ENCODE peak calls at places on chromosomes 5 and 9, in seven cellular contexts. One of them, this sample, is unnamed.

GRCh38 chr5:73365301-73365853 is 83.2 kb downstream of the FOXD1 start:
- DNase-seq in AG10803: peak
- DNase-seq in mesothelial cell of epicardium: no peak
- DNase-seq in H9: no peak
- DNase-seq in mammary epithelial cell: peak
- DNase-seq in GM10248: no peak
- DNase-seq in esophagus squamous epithelium: no peak
- DNase-seq in this sample: no peak

GRCh38 chr5:35803221-35803651 is 53.5 kb upstream of the IL7R start:
- DNase-seq in AG10803: peak
- DNase-seq in mesothelial cell of epicardium: no peak
- DNase-seq in H9: peak
- DNase-seq in mammary epithelial cell: no peak
- DNase-seq in GM10248: no peak
- DNase-seq in esophagus squamous epithelium: no peak
- DNase-seq in this sample: peak

GRCh38 chr5:42912184-42912766 is 100.6 kb upstream of the SELENOP start:
- DNase-seq in AG10803: peak
- DNase-seq in mesothelial cell of epicardium: no peak
- DNase-seq in H9: no peak
- DNase-seq in mammary epithelial cell: peak
- DNase-seq in GM10248: no peak
- DNase-seq in esophagus squamous epithelium: no peak
- DNase-seq in this sample: no peak

GRCh38 chr5:168691891-168692290 is 112.7 kb upstream of the PANK3 start:
- DNase-seq in AG10803: no peak
- DNase-seq in mesothelial cell of epicardium: no peak
- DNase-seq in H9: no peak
- DNase-seq in mammary epithelial cell: no peak
- DNase-seq in GM10248: no peak
- DNase-seq in esophagus squamous epithelium: no peak
- DNase-seq in this sample: no peak

GRCh38 chr5:57666582-57666981 is 184.0 kb upstream of the ACTBL2 start:
- DNase-seq in AG10803: no peak
- DNase-seq in mesothelial cell of epicardium: no peak
- DNase-seq in H9: no peak
- DNase-seq in mammary epithelial cell: peak
- DNase-seq in GM10248: no peak
- DNase-seq in esophagus squamous epithelium: no peak
- DNase-seq in this sample: no peak

GRCh38 chr5:120640793-120641192 is 176.7 kb downstream of the PRR16 start:
- DNase-seq in AG10803: no peak
- DNase-seq in mesothelial cell of epicardium: no peak
- DNase-seq in H9: no peak
- DNase-seq in mammary epithelial cell: no peak
- DNase-seq in GM10248: no peak
- DNase-seq in esophagus squamous epithelium: no peak
- DNase-seq in this sample: no peak

GRCh38 chr9:114988962-114989599 is 58.7 kb upstream of the TNFSF8 start:
- DNase-seq in AG10803: peak
- DNase-seq in mesothelial cell of epicardium: no peak
- DNase-seq in H9: no peak
- DNase-seq in mammary epithelial cell: peak
- DNase-seq in GM10248: peak
- DNase-seq in esophagus squamous epithelium: no peak
- DNase-seq in this sample: no peak

GRCh38 chr5:141876628-141877477 is 1.4 kb downstream of the PCDH1 start:
- DNase-seq in AG10803: no peak
- DNase-seq in mesothelial cell of epicardium: no peak
- DNase-seq in H9: no peak
- DNase-seq in mammary epithelial cell: peak
- DNase-seq in GM10248: no peak
- DNase-seq in esophagus squamous epithelium: no peak
- DNase-seq in this sample: no peak

GRCh38 chr9:136061405-136061804 is 33.7 kb downstream of the NACC2 start:
- DNase-seq in AG10803: no peak
- DNase-seq in mesothelial cell of epicardium: no peak
- DNase-seq in H9: no peak
- DNase-seq in mammary epithelial cell: no peak
- DNase-seq in GM10248: no peak
- DNase-seq in esophagus squamous epithelium: no peak
- DNase-seq in this sample: no peak

GRCh38 chr9:99085949-99086948 is 18.7 kb upstream of the TGFBR1 start:
- DNase-seq in AG10803: peak
- DNase-seq in mesothelial cell of epicardium: no peak
- DNase-seq in H9: no peak
- DNase-seq in mammary epithelial cell: no peak
- DNase-seq in GM10248: no peak
- DNase-seq in esophagus squamous epithelium: no peak
- DNase-seq in this sample: no peak

GRCh38 chr9:97954550-97954989 is 16.6 kb upstream of the HEMGN start:
- DNase-seq in AG10803: no peak
- DNase-seq in mesothelial cell of epicardium: no peak
- DNase-seq in H9: peak
- DNase-seq in mammary epithelial cell: peak
- DNase-seq in GM10248: peak
- DNase-seq in esophagus squamous epithelium: no peak
- DNase-seq in this sample: peak

GRCh38 chr5:149471406-149472183 is 79.6 kb downstream of the CSNK1A1 start:
- DNase-seq in AG10803: peak
- DNase-seq in mesothelial cell of epicardium: no peak
- DNase-seq in H9: no peak
- DNase-seq in mammary epithelial cell: peak
- DNase-seq in GM10248: no peak
- DNase-seq in esophagus squamous epithelium: no peak
- DNase-seq in this sample: no peak

GRCh38 chr9:136052433-136052880 is 42.6 kb downstream of the NACC2 start:
- DNase-seq in AG10803: peak
- DNase-seq in mesothelial cell of epicardium: no peak
- DNase-seq in H9: peak
- DNase-seq in mammary epithelial cell: peak
- DNase-seq in GM10248: no peak
- DNase-seq in esophagus squamous epithelium: no peak
- DNase-seq in this sample: no peak

GRCh38 chr5:37448941-37449340 is 69.8 kb downstream of the WDR70 start:
- DNase-seq in AG10803: no peak
- DNase-seq in mesothelial cell of epicardium: no peak
- DNase-seq in H9: no peak
- DNase-seq in mammary epithelial cell: no peak
- DNase-seq in GM10248: no peak
- DNase-seq in esophagus squamous epithelium: no peak
- DNase-seq in this sample: no peak

GRCh38 chr5:162882629-162883028 is 554.8 kb upstream of the CCNG1 start:
- DNase-seq in AG10803: no peak
- DNase-seq in mesothelial cell of epicardium: no peak
- DNase-seq in H9: no peak
- DNase-seq in mammary epithelial cell: no peak
- DNase-seq in GM10248: no peak
- DNase-seq in esophagus squamous epithelium: no peak
- DNase-seq in this sample: no peak

GRCh38 chr5:72380491-72381274 is 60.5 kb downstream of the PTCD2 start:
- DNase-seq in AG10803: peak
- DNase-seq in mesothelial cell of epicardium: no peak
- DNase-seq in H9: no peak
- DNase-seq in mammary epithelial cell: no peak
- DNase-seq in GM10248: peak
- DNase-seq in esophagus squamous epithelium: no peak
- DNase-seq in this sample: no peak

GRCh38 chr9:100590481-100590880 is 12.6 kb downstream of the CAVIN4 start:
- DNase-seq in AG10803: peak
- DNase-seq in mesothelial cell of epicardium: no peak
- DNase-seq in H9: no peak
- DNase-seq in mammary epithelial cell: no peak
- DNase-seq in GM10248: no peak
- DNase-seq in esophagus squamous epithelium: no peak
- DNase-seq in this sample: no peak

GRCh38 chr5:143128412-143129071 is 274.9 kb downstream of the NR3C1 start:
- DNase-seq in AG10803: peak
- DNase-seq in mesothelial cell of epicardium: no peak
- DNase-seq in H9: no peak
- DNase-seq in mammary epithelial cell: no peak
- DNase-seq in GM10248: no peak
- DNase-seq in esophagus squamous epithelium: no peak
- DNase-seq in this sample: no peak

GRCh38 chr9:134888603-134889195 is 8.1 kb downstream of the FCN2 start:
- DNase-seq in AG10803: no peak
- DNase-seq in mesothelial cell of epicardium: peak
- DNase-seq in H9: no peak
- DNase-seq in mammary epithelial cell: no peak
- DNase-seq in GM10248: no peak
- DNase-seq in esophagus squamous epithelium: no peak
- DNase-seq in this sample: no peak

GRCh38 chr5:65926893-65927292 is 518 bp downstream of the ERBIN start:
- DNase-seq in AG10803: peak
- DNase-seq in mesothelial cell of epicardium: peak
- DNase-seq in H9: no peak
- DNase-seq in mammary epithelial cell: no peak
- DNase-seq in GM10248: no peak
- DNase-seq in esophagus squamous epithelium: no peak
- DNase-seq in this sample: no peak

GRCh38 chr9:110110154-110110553 is 97.8 kb downstream of the C9orf152 start:
- DNase-seq in AG10803: no peak
- DNase-seq in mesothelial cell of epicardium: no peak
- DNase-seq in H9: no peak
- DNase-seq in mammary epithelial cell: no peak
- DNase-seq in GM10248: peak
- DNase-seq in esophagus squamous epithelium: no peak
- DNase-seq in this sample: no peak

GRCh38 chr9:7186175-7186574 is 428.4 kb downstream of the KDM4C start:
- DNase-seq in AG10803: no peak
- DNase-seq in mesothelial cell of epicardium: no peak
- DNase-seq in H9: peak
- DNase-seq in mammary epithelial cell: peak
- DNase-seq in GM10248: no peak
- DNase-seq in esophagus squamous epithelium: no peak
- DNase-seq in this sample: no peak

GRCh38 chr5:103224894-103225246 is 33.7 kb upstream of the MACIR start:
- DNase-seq in AG10803: no peak
- DNase-seq in mesothelial cell of epicardium: no peak
- DNase-seq in H9: no peak
- DNase-seq in mammary epithelial cell: no peak
- DNase-seq in GM10248: no peak
- DNase-seq in esophagus squamous epithelium: no peak
- DNase-seq in this sample: no peak
- TF ChIP-seq CTCF in AG10803: no peak
- TF ChIP-seq CTCF in mesothelial cell of epicardium: no peak
- TF ChIP-seq CTCF in H9: no peak
- TF ChIP-seq CTCF in mammary epithelial cell: no peak
- TF ChIP-seq CTCF in GM10248: no peak
- TF ChIP-seq CTCF in esophagus squamous epithelium: no peak
- TF ChIP-seq CTCF in this sample: peak

GRCh38 chr9:79480639-79481038 is 91.1 kb upstream of the TLE4 start:
- DNase-seq in AG10803: no peak
- DNase-seq in mesothelial cell of epicardium: no peak
- DNase-seq in H9: no peak
- DNase-seq in mammary epithelial cell: peak
- DNase-seq in GM10248: no peak
- DNase-seq in esophagus squamous epithelium: no peak
- DNase-seq in this sample: no peak

GRCh38 chr9:79482078-79482477 is 89.7 kb upstream of the TLE4 start:
- DNase-seq in AG10803: no peak
- DNase-seq in mesothelial cell of epicardium: no peak
- DNase-seq in H9: no peak
- DNase-seq in mammary epithelial cell: no peak
- DNase-seq in GM10248: no peak
- DNase-seq in esophagus squamous epithelium: no peak
- DNase-seq in this sample: no peak

GRCh38 chr9:79477241-79477830 is 94.4 kb upstream of the TLE4 start:
- DNase-seq in AG10803: peak
- DNase-seq in mesothelial cell of epicardium: no peak
- DNase-seq in H9: no peak
- DNase-seq in mammary epithelial cell: no peak
- DNase-seq in GM10248: no peak
- DNase-seq in esophagus squamous epithelium: no peak
- DNase-seq in this sample: no peak

GRCh38 chr9:79473704-79474103 is 98.1 kb upstream of the TLE4 start:
- DNase-seq in AG10803: no peak
- DNase-seq in mesothelial cell of epicardium: no peak
- DNase-seq in H9: no peak
- DNase-seq in mammary epithelial cell: no peak
- DNase-seq in GM10248: no peak
- DNase-seq in esophagus squamous epithelium: no peak
- DNase-seq in this sample: no peak

GRCh38 chr9:79477955-79478751 is 93.6 kb upstream of the TLE4 start:
- DNase-seq in AG10803: peak
- DNase-seq in mesothelial cell of epicardium: no peak
- DNase-seq in H9: peak
- DNase-seq in mammary epithelial cell: peak
- DNase-seq in GM10248: peak
- DNase-seq in esophagus squamous epithelium: no peak
- DNase-seq in this sample: peak
- TF ChIP-seq CTCF in AG10803: peak
- TF ChIP-seq CTCF in mesothelial cell of epicardium: no peak
- TF ChIP-seq CTCF in H9: peak
- TF ChIP-seq CTCF in mammary epithelial cell: peak
- TF ChIP-seq CTCF in GM10248: peak
- TF ChIP-seq CTCF in esophagus squamous epithelium: no peak
- TF ChIP-seq CTCF in this sample: no peak

GRCh38 chr9:127506117-127506813 is 55.0 kb downstream of the LRSAM1 start:
- DNase-seq in AG10803: no peak
- DNase-seq in mesothelial cell of epicardium: no peak
- DNase-seq in H9: no peak
- DNase-seq in mammary epithelial cell: no peak
- DNase-seq in GM10248: no peak
- DNase-seq in esophagus squamous epithelium: no peak
- DNase-seq in this sample: no peak
- TF ChIP-seq CTCF in AG10803: no peak
- TF ChIP-seq CTCF in mesothelial cell of epicardium: peak
- TF ChIP-seq CTCF in H9: no peak
- TF ChIP-seq CTCF in mammary epithelial cell: no peak
- TF ChIP-seq CTCF in GM10248: no peak
- TF ChIP-seq CTCF in esophagus squamous epithelium: no peak
- TF ChIP-seq CTCF in this sample: no peak

GRCh38 chr5:60387041-60387440 is 312.9 kb downstream of the DEPDC1B start:
- DNase-seq in AG10803: no peak
- DNase-seq in mesothelial cell of epicardium: no peak
- DNase-seq in H9: no peak
- DNase-seq in mammary epithelial cell: no peak
- DNase-seq in GM10248: no peak
- DNase-seq in esophagus squamous epithelium: no peak
- DNase-seq in this sample: no peak

GRCh38 chr5:60377826-60378225 is 322.1 kb downstream of the DEPDC1B start:
- DNase-seq in AG10803: no peak
- DNase-seq in mesothelial cell of epicardium: no peak
- DNase-seq in H9: no peak
- DNase-seq in mammary epithelial cell: no peak
- DNase-seq in GM10248: no peak
- DNase-seq in esophagus squamous epithelium: no peak
- DNase-seq in this sample: no peak

GRCh38 chr5:60386398-60386797 is 313.6 kb downstream of the DEPDC1B start:
- DNase-seq in AG10803: no peak
- DNase-seq in mesothelial cell of epicardium: no peak
- DNase-seq in H9: no peak
- DNase-seq in mammary epithelial cell: no peak
- DNase-seq in GM10248: no peak
- DNase-seq in esophagus squamous epithelium: no peak
- DNase-seq in this sample: no peak

GRCh38 chr5:60379907-60380306 is 320.1 kb downstream of the DEPDC1B start:
- DNase-seq in AG10803: no peak
- DNase-seq in mesothelial cell of epicardium: no peak
- DNase-seq in H9: no peak
- DNase-seq in mammary epithelial cell: no peak
- DNase-seq in GM10248: no peak
- DNase-seq in esophagus squamous epithelium: no peak
- DNase-seq in this sample: no peak

GRCh38 chr5:60382761-60383160 is 317.2 kb downstream of the DEPDC1B start:
- DNase-seq in AG10803: peak
- DNase-seq in mesothelial cell of epicardium: no peak
- DNase-seq in H9: no peak
- DNase-seq in mammary epithelial cell: peak
- DNase-seq in GM10248: peak
- DNase-seq in esophagus squamous epithelium: no peak
- DNase-seq in this sample: no peak
- TF ChIP-seq CTCF in AG10803: peak
- TF ChIP-seq CTCF in mesothelial cell of epicardium: no peak
- TF ChIP-seq CTCF in H9: peak
- TF ChIP-seq CTCF in mammary epithelial cell: peak
- TF ChIP-seq CTCF in GM10248: peak
- TF ChIP-seq CTCF in esophagus squamous epithelium: no peak
- TF ChIP-seq CTCF in this sample: no peak

This sample was measured in glutamatergic neuron.